ENCODE peak calls at places on chromosomes 3 and 15, in four cellular contexts. K is dorsolateral prefrontal cortex; C is activated CD4-positive, alpha-beta T cell treated with anti-CD3 and anti-CD28 coated beads for 1 hour; A is A549. W is an unnamed sample.
A peak's percentile ranks its signal among the peaks of the same experiment; 100 is the strongest.

GRCh38 chr3:5017953-5018531 is 38.8 kb downstream of the BHLHE40 start:
- DNase-seq in K (no peak), C (no peak), A (peak; percentile 60), W (no peak)

GRCh38 chr3:19967812-19968211 is 20.9 kb downstream of the RAB5A start:
- DNase-seq in K (no peak), C (no peak), A (no peak), W (no peak)

GRCh38 chr3:8629151-8630021 is 15.2 kb downstream of the SSUH2 start:
- DNase-seq in K (peak; percentile 18), C (peak; percentile 38), A (peak; percentile 89), W (peak; percentile 76)

GRCh38 chr15:93027413-93027812 is 61.6 kb downstream of the RGMA start:
- DNase-seq in K (no peak), C (no peak), A (no peak), W (no peak)

GRCh38 chr3:127027061-127027735 is 44.3 kb downstream of the PLXNA1 start:
- DNase-seq in K (no peak), C (no peak), A (no peak), W (no peak)

GRCh38 chr3:152095472-152095871 is 173.3 kb upstream of the MBNL1 start:
- DNase-seq in K (no peak), C (no peak), A (no peak), W (no peak)

GRCh38 chr3:11637901-11638668 is 5.6 kb downstream of the VGLL4 start:
- DNase-seq in K (no peak), C (no peak), A (no peak), W (no peak)

GRCh38 chr15:83065431-83065830 is 1.6 kb downstream of the BTBD1 start:
- DNase-seq in K (no peak), C (no peak), A (no peak), W (no peak)

GRCh38 chr3:54773251-54773650 is 154.6 kb downstream of the LRTM1 start:
- DNase-seq in K (no peak), C (no peak), A (no peak), W (no peak)

GRCh38 chr15:72609862-72610261 is 44.6 kb upstream of the GOLGA6B start:
- DNase-seq in K (no peak), C (no peak), A (no peak), W (no peak)

GRCh38 chr3:154430014-154430413 is at the start of gene GPR149:
- DNase-seq in K (no peak), C (no peak), A (no peak), W (no peak)

GRCh38 chr3:58353722-58354553 is 21.2 kb downstream of the PXK start:
- DNase-seq in K (no peak), C (no peak), A (no peak), W (no peak)

GRCh38 chr3:161266731-161267150 is 45.6 kb downstream of the NMD3 start:
- DNase-seq in K (no peak), C (no peak), A (no peak), W (peak; percentile 58)

GRCh38 chr15:67914537-67915373 is 74.9 kb upstream of the RNU6-1 start:
- DNase-seq in K (peak; percentile 37), C (no peak), A (peak; percentile 60), W (no peak)